ENCODE peak calls at places on chromosomes 1 and 21, in seven cellular contexts. One of them, this sample, is unnamed.

GRCh38 chr1:240555524-240555923 is 56.4 kb downstream of the GREM2 start:
- DNase-seq in naive thymus-derived CD8-positive, alpha-beta T cell: no peak
- DNase-seq in GM10248: no peak
- DNase-seq in Caco-2: no peak
- DNase-seq in NCI-H1417: no peak
- DNase-seq in astrocyte of the spinal cord: no peak
- DNase-seq in stimulated activated CD8-positive, alpha-beta memory T cell treated with anti-CD3 and anti-CD28 coated beads, Interleukin-4, amount 100 ng/mL, for 24 hours: no peak
- DNase-seq in this sample: no peak

GRCh38 chr1:85502171-85502570 is 37.2 kb upstream of the DDAH1 start:
- DNase-seq in Caco-2: peak
- DNase-seq in GM10248: no peak
- DNase-seq in astrocyte of the spinal cord: no peak
- DNase-seq in NCI-H1417: no peak
- DNase-seq in naive thymus-derived CD8-positive, alpha-beta T cell: no peak
- DNase-seq in stimulated activated CD8-positive, alpha-beta memory T cell treated with anti-CD3 and anti-CD28 coated beads, Interleukin-4, amount 100 ng/mL, for 24 hours: no peak
- DNase-seq in this sample: no peak

GRCh38 chr1:237045278-237046016 is 3.5 kb downstream of the RYR2 start:
- DNase-seq in astrocyte of the spinal cord: no peak
- DNase-seq in stimulated activated CD8-positive, alpha-beta memory T cell treated with anti-CD3 and anti-CD28 coated beads, Interleukin-4, amount 100 ng/mL, for 24 hours: no peak
- DNase-seq in GM10248: no peak
- DNase-seq in naive thymus-derived CD8-positive, alpha-beta T cell: no peak
- DNase-seq in Caco-2: no peak
- DNase-seq in NCI-H1417: no peak
- DNase-seq in this sample: no peak

GRCh38 chr1:58262702-58263101 is 283.8 kb downstream of the OMA1 start:
- DNase-seq in stimulated activated CD8-positive, alpha-beta memory T cell treated with anti-CD3 and anti-CD28 coated beads, Interleukin-4, amount 100 ng/mL, for 24 hours: no peak
- DNase-seq in astrocyte of the spinal cord: no peak
- DNase-seq in naive thymus-derived CD8-positive, alpha-beta T cell: no peak
- DNase-seq in Caco-2: no peak
- DNase-seq in GM10248: no peak
- DNase-seq in NCI-H1417: no peak
- DNase-seq in this sample: no peak

GRCh38 chr1:243343970-243344749 is 88.3 kb downstream of the SDCCAG8 start:
- DNase-seq in stimulated activated CD8-positive, alpha-beta memory T cell treated with anti-CD3 and anti-CD28 coated beads, Interleukin-4, amount 100 ng/mL, for 24 hours: no peak
- DNase-seq in Caco-2: peak
- DNase-seq in naive thymus-derived CD8-positive, alpha-beta T cell: peak
- DNase-seq in astrocyte of the spinal cord: peak
- DNase-seq in GM10248: peak
- DNase-seq in NCI-H1417: peak
- DNase-seq in this sample: peak

GRCh38 chr1:32939655-32940371 is 24.8 kb downstream of the RNF19B start:
- DNase-seq in GM10248: no peak
- DNase-seq in NCI-H1417: no peak
- DNase-seq in stimulated activated CD8-positive, alpha-beta memory T cell treated with anti-CD3 and anti-CD28 coated beads, Interleukin-4, amount 100 ng/mL, for 24 hours: no peak
- DNase-seq in Caco-2: no peak
- DNase-seq in naive thymus-derived CD8-positive, alpha-beta T cell: no peak
- DNase-seq in astrocyte of the spinal cord: peak
- DNase-seq in this sample: peak

GRCh38 chr1:22122273-22123070 is 20.4 kb downstream of the WNT4 start:
- DNase-seq in Caco-2: no peak
- DNase-seq in GM10248: no peak
- DNase-seq in stimulated activated CD8-positive, alpha-beta memory T cell treated with anti-CD3 and anti-CD28 coated beads, Interleukin-4, amount 100 ng/mL, for 24 hours: no peak
- DNase-seq in naive thymus-derived CD8-positive, alpha-beta T cell: no peak
- DNase-seq in astrocyte of the spinal cord: no peak
- DNase-seq in NCI-H1417: no peak
- DNase-seq in this sample: no peak

GRCh38 chr21:44282370-44282769 is 3.3 kb upstream of the AIRE start:
- DNase-seq in stimulated activated CD8-positive, alpha-beta memory T cell treated with anti-CD3 and anti-CD28 coated beads, Interleukin-4, amount 100 ng/mL, for 24 hours: no peak
- DNase-seq in Caco-2: no peak
- DNase-seq in naive thymus-derived CD8-positive, alpha-beta T cell: no peak
- DNase-seq in astrocyte of the spinal cord: no peak
- DNase-seq in GM10248: no peak
- DNase-seq in NCI-H1417: no peak
- DNase-seq in this sample: no peak

GRCh38 chr21:32484706-32485380 is 72.3 kb downstream of the EVA1C start:
- DNase-seq in Caco-2: no peak
- DNase-seq in astrocyte of the spinal cord: no peak
- DNase-seq in stimulated activated CD8-positive, alpha-beta memory T cell treated with anti-CD3 and anti-CD28 coated beads, Interleukin-4, amount 100 ng/mL, for 24 hours: no peak
- DNase-seq in NCI-H1417: no peak
- DNase-seq in GM10248: no peak
- DNase-seq in naive thymus-derived CD8-positive, alpha-beta T cell: no peak
- DNase-seq in this sample: no peak

GRCh38 chr1:4527819-4528218 is 126.6 kb upstream of the AJAP1 start:
- DNase-seq in NCI-H1417: peak
- DNase-seq in astrocyte of the spinal cord: no peak
- DNase-seq in naive thymus-derived CD8-positive, alpha-beta T cell: no peak
- DNase-seq in GM10248: no peak
- DNase-seq in Caco-2: no peak
- DNase-seq in stimulated activated CD8-positive, alpha-beta memory T cell treated with anti-CD3 and anti-CD28 coated beads, Interleukin-4, amount 100 ng/mL, for 24 hours: no peak
- DNase-seq in this sample: no peak

GRCh38 chr1:51518033-51518729 is 885 bp downstream of the EPS15 start:
- DNase-seq in naive thymus-derived CD8-positive, alpha-beta T cell: peak
- DNase-seq in stimulated activated CD8-positive, alpha-beta memory T cell treated with anti-CD3 and anti-CD28 coated beads, Interleukin-4, amount 100 ng/mL, for 24 hours: peak
- DNase-seq in NCI-H1417: peak
- DNase-seq in astrocyte of the spinal cord: no peak
- DNase-seq in GM10248: peak
- DNase-seq in Caco-2: peak
- DNase-seq in this sample: peak

GRCh38 chr1:230824571-230825060 is 43.7 kb downstream of the C1orf198 start:
- DNase-seq in Caco-2: no peak
- DNase-seq in NCI-H1417: no peak
- DNase-seq in stimulated activated CD8-positive, alpha-beta memory T cell treated with anti-CD3 and anti-CD28 coated beads, Interleukin-4, amount 100 ng/mL, for 24 hours: no peak
- DNase-seq in astrocyte of the spinal cord: peak
- DNase-seq in GM10248: no peak
- DNase-seq in naive thymus-derived CD8-positive, alpha-beta T cell: no peak
- DNase-seq in this sample: no peak

GRCh38 chr1:108962681-108963051 is 618 bp downstream of the CLCC1 start:
- DNase-seq in Caco-2: peak
- DNase-seq in naive thymus-derived CD8-positive, alpha-beta T cell: no peak
- DNase-seq in astrocyte of the spinal cord: no peak
- DNase-seq in GM10248: no peak
- DNase-seq in NCI-H1417: peak
- DNase-seq in stimulated activated CD8-positive, alpha-beta memory T cell treated with anti-CD3 and anti-CD28 coated beads, Interleukin-4, amount 100 ng/mL, for 24 hours: no peak
- DNase-seq in this sample: no peak

GRCh38 chr1:208059328-208060017 is 148.5 kb upstream of the CD34 start:
- DNase-seq in naive thymus-derived CD8-positive, alpha-beta T cell: no peak
- DNase-seq in astrocyte of the spinal cord: no peak
- DNase-seq in stimulated activated CD8-positive, alpha-beta memory T cell treated with anti-CD3 and anti-CD28 coated beads, Interleukin-4, amount 100 ng/mL, for 24 hours: no peak
- DNase-seq in NCI-H1417: no peak
- DNase-seq in GM10248: no peak
- DNase-seq in Caco-2: peak
- DNase-seq in this sample: peak

GRCh38 chr1:198031086-198031485 is 113.9 kb downstream of the LHX9 start:
- DNase-seq in naive thymus-derived CD8-positive, alpha-beta T cell: no peak
- DNase-seq in GM10248: no peak
- DNase-seq in stimulated activated CD8-positive, alpha-beta memory T cell treated with anti-CD3 and anti-CD28 coated beads, Interleukin-4, amount 100 ng/mL, for 24 hours: no peak
- DNase-seq in astrocyte of the spinal cord: no peak
- DNase-seq in NCI-H1417: no peak
- DNase-seq in Caco-2: no peak
- DNase-seq in this sample: no peak

GRCh38 chr1:21903638-21904474 is 33.3 kb downstream of the HSPG2 start:
- DNase-seq in astrocyte of the spinal cord: no peak
- DNase-seq in GM10248: no peak
- DNase-seq in naive thymus-derived CD8-positive, alpha-beta T cell: no peak
- DNase-seq in NCI-H1417: no peak
- DNase-seq in stimulated activated CD8-positive, alpha-beta memory T cell treated with anti-CD3 and anti-CD28 coated beads, Interleukin-4, amount 100 ng/mL, for 24 hours: no peak
- DNase-seq in Caco-2: no peak
- DNase-seq in this sample: no peak

GRCh38 chr1:166116026-166116425 is 50.8 kb downstream of the FAM78B start:
- DNase-seq in NCI-H1417: no peak
- DNase-seq in stimulated activated CD8-positive, alpha-beta memory T cell treated with anti-CD3 and anti-CD28 coated beads, Interleukin-4, amount 100 ng/mL, for 24 hours: no peak
- DNase-seq in naive thymus-derived CD8-positive, alpha-beta T cell: no peak
- DNase-seq in astrocyte of the spinal cord: no peak
- DNase-seq in Caco-2: no peak
- DNase-seq in GM10248: no peak
- DNase-seq in this sample: no peak

GRCh38 chr1:114126696-114127095 is 27.0 kb downstream of the SYT6 start:
- DNase-seq in GM10248: peak
- DNase-seq in astrocyte of the spinal cord: no peak
- DNase-seq in Caco-2: no peak
- DNase-seq in stimulated activated CD8-positive, alpha-beta memory T cell treated with anti-CD3 and anti-CD28 coated beads, Interleukin-4, amount 100 ng/mL, for 24 hours: no peak
- DNase-seq in naive thymus-derived CD8-positive, alpha-beta T cell: no peak
- DNase-seq in NCI-H1417: no peak
- DNase-seq in this sample: no peak

GRCh38 chr1:172903581-172904220 is 147.0 kb downstream of the TNFSF18 start:
- DNase-seq in naive thymus-derived CD8-positive, alpha-beta T cell: no peak
- DNase-seq in Caco-2: no peak
- DNase-seq in GM10248: no peak
- DNase-seq in NCI-H1417: no peak
- DNase-seq in astrocyte of the spinal cord: peak
- DNase-seq in stimulated activated CD8-positive, alpha-beta memory T cell treated with anti-CD3 and anti-CD28 coated beads, Interleukin-4, amount 100 ng/mL, for 24 hours: no peak
- DNase-seq in this sample: no peak

GRCh38 chr1:38558476-38559179 is 300.9 kb downstream of the RRAGC start:
- DNase-seq in naive thymus-derived CD8-positive, alpha-beta T cell: no peak
- DNase-seq in NCI-H1417: peak
- DNase-seq in stimulated activated CD8-positive, alpha-beta memory T cell treated with anti-CD3 and anti-CD28 coated beads, Interleukin-4, amount 100 ng/mL, for 24 hours: no peak
- DNase-seq in Caco-2: no peak
- DNase-seq in astrocyte of the spinal cord: no peak
- DNase-seq in GM10248: no peak
- DNase-seq in this sample: peak

GRCh38 chr1:61358770-61359455 is 276.6 kb downstream of the NFIA start:
- DNase-seq in NCI-H1417: no peak
- DNase-seq in astrocyte of the spinal cord: peak
- DNase-seq in GM10248: no peak
- DNase-seq in stimulated activated CD8-positive, alpha-beta memory T cell treated with anti-CD3 and anti-CD28 coated beads, Interleukin-4, amount 100 ng/mL, for 24 hours: no peak
- DNase-seq in naive thymus-derived CD8-positive, alpha-beta T cell: no peak
- DNase-seq in Caco-2: no peak
- DNase-seq in this sample: peak

GRCh38 chr1:116076831-116077230 is 34.4 kb upstream of the MAB21L3 start:
- DNase-seq in NCI-H1417: no peak
- DNase-seq in Caco-2: no peak
- DNase-seq in astrocyte of the spinal cord: no peak
- DNase-seq in naive thymus-derived CD8-positive, alpha-beta T cell: no peak
- DNase-seq in stimulated activated CD8-positive, alpha-beta memory T cell treated with anti-CD3 and anti-CD28 coated beads, Interleukin-4, amount 100 ng/mL, for 24 hours: no peak
- DNase-seq in GM10248: no peak
- DNase-seq in this sample: no peak

GRCh38 chr1:42070996-42071395 is 82.2 kb upstream of the GUCA2B start:
- DNase-seq in naive thymus-derived CD8-positive, alpha-beta T cell: no peak
- DNase-seq in stimulated activated CD8-positive, alpha-beta memory T cell treated with anti-CD3 and anti-CD28 coated beads, Interleukin-4, amount 100 ng/mL, for 24 hours: no peak
- DNase-seq in Caco-2: no peak
- DNase-seq in astrocyte of the spinal cord: no peak
- DNase-seq in NCI-H1417: no peak
- DNase-seq in GM10248: no peak
- DNase-seq in this sample: no peak

GRCh38 chr21:38984568-38984967 is 178.8 kb downstream of the ETS2 start:
- DNase-seq in Caco-2: no peak
- DNase-seq in GM10248: no peak
- DNase-seq in NCI-H1417: no peak
- DNase-seq in naive thymus-derived CD8-positive, alpha-beta T cell: no peak
- DNase-seq in astrocyte of the spinal cord: no peak
- DNase-seq in stimulated activated CD8-positive, alpha-beta memory T cell treated with anti-CD3 and anti-CD28 coated beads, Interleukin-4, amount 100 ng/mL, for 24 hours: no peak
- DNase-seq in this sample: no peak

GRCh38 chr1:244713329-244713728 is 60.4 kb downstream of the DESI2 start:
- DNase-seq in stimulated activated CD8-positive, alpha-beta memory T cell treated with anti-CD3 and anti-CD28 coated beads, Interleukin-4, amount 100 ng/mL, for 24 hours: no peak
- DNase-seq in NCI-H1417: no peak
- DNase-seq in astrocyte of the spinal cord: no peak
- DNase-seq in Caco-2: no peak
- DNase-seq in naive thymus-derived CD8-positive, alpha-beta T cell: no peak
- DNase-seq in GM10248: no peak
- DNase-seq in this sample: no peak

GRCh38 chr1:3898994-3899775 is 887 bp downstream of the C1orf174 start:
- DNase-seq in stimulated activated CD8-positive, alpha-beta memory T cell treated with anti-CD3 and anti-CD28 coated beads, Interleukin-4, amount 100 ng/mL, for 24 hours: no peak
- DNase-seq in GM10248: no peak
- DNase-seq in naive thymus-derived CD8-positive, alpha-beta T cell: no peak
- DNase-seq in astrocyte of the spinal cord: no peak
- DNase-seq in Caco-2: no peak
- DNase-seq in NCI-H1417: no peak
- DNase-seq in this sample: peak

GRCh38 chr1:204943495-204943894 is 72.8 kb downstream of the NFASC start:
- DNase-seq in astrocyte of the spinal cord: no peak
- DNase-seq in NCI-H1417: no peak
- DNase-seq in Caco-2: no peak
- DNase-seq in GM10248: no peak
- DNase-seq in naive thymus-derived CD8-positive, alpha-beta T cell: no peak
- DNase-seq in stimulated activated CD8-positive, alpha-beta memory T cell treated with anti-CD3 and anti-CD28 coated beads, Interleukin-4, amount 100 ng/mL, for 24 hours: no peak
- DNase-seq in this sample: no peak

GRCh38 chr1:206970406-206970805 is at the start of gene FCAMR:
- DNase-seq in naive thymus-derived CD8-positive, alpha-beta T cell: no peak
- DNase-seq in stimulated activated CD8-positive, alpha-beta memory T cell treated with anti-CD3 and anti-CD28 coated beads, Interleukin-4, amount 100 ng/mL, for 24 hours: no peak
- DNase-seq in astrocyte of the spinal cord: no peak
- DNase-seq in NCI-H1417: no peak
- DNase-seq in Caco-2: no peak
- DNase-seq in GM10248: no peak
- DNase-seq in this sample: no peak

GRCh38 chr1:72111662-72112061 is 170.7 kb downstream of the NEGR1 start:
- DNase-seq in astrocyte of the spinal cord: no peak
- DNase-seq in stimulated activated CD8-positive, alpha-beta memory T cell treated with anti-CD3 and anti-CD28 coated beads, Interleukin-4, amount 100 ng/mL, for 24 hours: no peak
- DNase-seq in GM10248: no peak
- DNase-seq in NCI-H1417: no peak
- DNase-seq in Caco-2: no peak
- DNase-seq in naive thymus-derived CD8-positive, alpha-beta T cell: no peak
- DNase-seq in this sample: no peak

GRCh38 chr1:208601569-208601968 is 357.4 kb upstream of the PLXNA2 start:
- DNase-seq in astrocyte of the spinal cord: peak
- DNase-seq in GM10248: no peak
- DNase-seq in Caco-2: no peak
- DNase-seq in NCI-H1417: no peak
- DNase-seq in naive thymus-derived CD8-positive, alpha-beta T cell: no peak
- DNase-seq in stimulated activated CD8-positive, alpha-beta memory T cell treated with anti-CD3 and anti-CD28 coated beads, Interleukin-4, amount 100 ng/mL, for 24 hours: no peak
- DNase-seq in this sample: peak

GRCh38 chr1:41618066-41618825 is 133.8 kb upstream of the EDN2 start:
- DNase-seq in naive thymus-derived CD8-positive, alpha-beta T cell: no peak
- DNase-seq in NCI-H1417: no peak
- DNase-seq in Caco-2: no peak
- DNase-seq in astrocyte of the spinal cord: peak
- DNase-seq in GM10248: no peak
- DNase-seq in stimulated activated CD8-positive, alpha-beta memory T cell treated with anti-CD3 and anti-CD28 coated beads, Interleukin-4, amount 100 ng/mL, for 24 hours: no peak
- DNase-seq in this sample: peak

GRCh38 chr1:200336111-200336845 is 73.6 kb downstream of the ZNF281 start:
- DNase-seq in NCI-H1417: no peak
- DNase-seq in astrocyte of the spinal cord: peak
- DNase-seq in stimulated activated CD8-positive, alpha-beta memory T cell treated with anti-CD3 and anti-CD28 coated beads, Interleukin-4, amount 100 ng/mL, for 24 hours: no peak
- DNase-seq in GM10248: no peak
- DNase-seq in naive thymus-derived CD8-positive, alpha-beta T cell: no peak
- DNase-seq in Caco-2: peak
- DNase-seq in this sample: peak

GRCh38 chr1:1282998-1283397 is 2.8 kb downstream of the SCNN1D start:
- DNase-seq in GM10248: no peak
- DNase-seq in astrocyte of the spinal cord: no peak
- DNase-seq in naive thymus-derived CD8-positive, alpha-beta T cell: no peak
- DNase-seq in NCI-H1417: no peak
- DNase-seq in stimulated activated CD8-positive, alpha-beta memory T cell treated with anti-CD3 and anti-CD28 coated beads, Interleukin-4, amount 100 ng/mL, for 24 hours: no peak
- DNase-seq in Caco-2: no peak
- DNase-seq in this sample: peak

GRCh38 chr1:29197590-29197924 is 15.9 kb upstream of the SRSF4 start:
- DNase-seq in Caco-2: peak
- DNase-seq in naive thymus-derived CD8-positive, alpha-beta T cell: peak
- DNase-seq in astrocyte of the spinal cord: peak
- DNase-seq in NCI-H1417: peak
- DNase-seq in GM10248: peak
- DNase-seq in stimulated activated CD8-positive, alpha-beta memory T cell treated with anti-CD3 and anti-CD28 coated beads, Interleukin-4, amount 100 ng/mL, for 24 hours: no peak
- DNase-seq in this sample: peak

GRCh38 chr1:43447891-43448708 is 5.6 kb downstream of the HYI start:
- DNase-seq in astrocyte of the spinal cord: no peak
- DNase-seq in Caco-2: no peak
- DNase-seq in stimulated activated CD8-positive, alpha-beta memory T cell treated with anti-CD3 and anti-CD28 coated beads, Interleukin-4, amount 100 ng/mL, for 24 hours: no peak
- DNase-seq in NCI-H1417: no peak
- DNase-seq in naive thymus-derived CD8-positive, alpha-beta T cell: no peak
- DNase-seq in GM10248: no peak
- DNase-seq in this sample: peak

This sample was measured in astrocyte of the hippocampus.